ENCODE peak calls at places on chromosomes 2 and 18, in nine cellular contexts. J is HFF-Myc; F is smooth muscle cell of the brain vasculature; O is C1 segment of cervical spinal cord; W is stimulated activated CD8-positive, alpha-beta memory T cell treated with anti-CD3 and anti-CD28 coated beads, Interleukin-4, amount 100 ng/mL, for 24 hours; G is NCI-H748 treated with DMSO at 0.1 percent for 48 hours; P is ovary; L is psoas muscle; Z is NCI-H69. C is an unnamed sample.

GRCh38 chr2:230956827-230957755 is 32.0 kb upstream of the GPR55 start:
- DNase-seq in J (no peak), F (no peak), O (peak), W (no peak), G (peak), P (peak), L (peak), Z (peak), C (no peak)

GRCh38 chr18:53191634-53192033 is 851.6 kb downstream of the DCC start:
- DNase-seq in J (no peak), F (no peak), O (no peak), W (no peak), G (peak), P (no peak), L (no peak), Z (peak), C (no peak)

GRCh38 chr18:41353726-41354125 is 601.3 kb upstream of the PIK3C3 start:
- DNase-seq in J (no peak), F (no peak), O (no peak), W (no peak), G (no peak), P (no peak), L (no peak), Z (no peak), C (no peak)

GRCh38 chr2:166773268-166773949 is 114.9 kb upstream of the XIRP2 start:
- DNase-seq in J (no peak), F (no peak), O (no peak), W (no peak), G (no peak), P (no peak), L (no peak), Z (peak), C (no peak)

GRCh38 chr2:209495855-209496585 is 72.2 kb downstream of the MAP2 start:
- DNase-seq in J (peak), F (peak), O (no peak), W (no peak), G (peak), P (no peak), L (no peak), Z (peak), C (peak)

GRCh38 chr2:225040862-225041209 is 1.4 kb downstream of the DOCK10 start:
- DNase-seq in J (no peak), F (no peak), O (no peak), W (peak), G (no peak), P (no peak), L (no peak), Z (peak), C (no peak)

GRCh38 chr2:240873805-240874714 is 5.4 kb downstream of the AGXT start:
- DNase-seq in J (no peak), F (no peak), O (no peak), W (no peak), G (no peak), P (peak), L (no peak), Z (peak), C (no peak)

GRCh38 chr18:2932247-2933181 is 80.4 kb downstream of the LPIN2 start:
- DNase-seq in J (peak), F (peak), O (no peak), W (no peak), G (peak), P (no peak), L (no peak), Z (peak), C (peak)

GRCh38 chr18:36849288-36850011 is 20.5 kb downstream of the KIAA1328 start:
- DNase-seq in J (peak), F (no peak), O (no peak), W (no peak), G (no peak), P (no peak), L (no peak), Z (no peak), C (no peak)

GRCh38 chr2:169287666-169288065 is 74.7 kb downstream of the LRP2 start:
- DNase-seq in J (no peak), F (no peak), O (no peak), W (no peak), G (no peak), P (no peak), L (no peak), Z (no peak), C (no peak)

GRCh38 chr2:216350214-216350789 is 22.0 kb downstream of the MARCHF4 start:
- DNase-seq in J (no peak), F (no peak), O (no peak), W (peak), G (no peak), P (no peak), L (no peak), Z (no peak), C (no peak)

GRCh38 chr2:67522154-67522553 is 125.0 kb downstream of the ETAA1 start:
- DNase-seq in J (no peak), F (no peak), O (no peak), W (no peak), G (no peak), P (no peak), L (no peak), Z (no peak), C (no peak)

GRCh38 chr18:64840911-64841701 is 692.2 kb upstream of the LINC00305 start:
- DNase-seq in J (no peak), F (no peak), O (no peak), W (no peak), G (no peak), P (no peak), L (no peak), Z (no peak), C (no peak)